ENCODE peak calls at places on chromosomes 11 and 22, in six cellular contexts. One of them, this sample, is unnamed.

GRCh38 chr11:12266943-12267342 is 110.4 kb upstream of the PARVA start:
- DNase-seq in CD8-positive, alpha-beta T cell: no peak
- DNase-seq in aorta: peak; percentile 38
- DNase-seq in fibroblast of lung: no peak
- DNase-seq in H1: no peak
- DNase-seq in body of pancreas: no peak
- DNase-seq in this sample: no peak

GRCh38 chr11:43644626-43645299 is 35.8 kb upstream of the HSD17B12 start:
- DNase-seq in CD8-positive, alpha-beta T cell: no peak
- DNase-seq in aorta: no peak
- DNase-seq in fibroblast of lung: peak; percentile 2
- DNase-seq in H1: no peak
- DNase-seq in body of pancreas: peak; percentile 2
- DNase-seq in this sample: no peak

GRCh38 chr11:63237413-63237812 is 6.0 kb downstream of the SLC22A25 start:
- DNase-seq in CD8-positive, alpha-beta T cell: no peak
- DNase-seq in aorta: no peak
- DNase-seq in fibroblast of lung: no peak
- DNase-seq in H1: no peak
- DNase-seq in body of pancreas: no peak
- DNase-seq in this sample: no peak

GRCh38 chr22:23938328-23939016 is 22.5 kb downstream of the GSTT2B start:
- DNase-seq in CD8-positive, alpha-beta T cell: no peak
- DNase-seq in aorta: no peak
- DNase-seq in fibroblast of lung: no peak
- DNase-seq in H1: no peak
- DNase-seq in body of pancreas: no peak
- DNase-seq in this sample: no peak

GRCh38 chr11:2825261-2825885 is 60.2 kb downstream of the CDKN1C start:
- DNase-seq in CD8-positive, alpha-beta T cell: no peak
- DNase-seq in aorta: peak; percentile 90
- DNase-seq in fibroblast of lung: peak; percentile 91
- DNase-seq in H1: no peak
- DNase-seq in body of pancreas: peak; percentile 75
- DNase-seq in this sample: no peak

GRCh38 chr11:118267486-118267885 is 3.4 kb upstream of the MPZL2 start:
- DNase-seq in CD8-positive, alpha-beta T cell: no peak
- DNase-seq in aorta: no peak
- DNase-seq in fibroblast of lung: no peak
- DNase-seq in H1: no peak
- DNase-seq in body of pancreas: no peak
- DNase-seq in this sample: no peak

GRCh38 chr22:27474112-27474571 is 327.4 kb downstream of the MN1 start:
- DNase-seq in CD8-positive, alpha-beta T cell: no peak
- DNase-seq in aorta: no peak
- DNase-seq in fibroblast of lung: peak; percentile 80
- DNase-seq in H1: no peak
- DNase-seq in body of pancreas: no peak
- DNase-seq in this sample: no peak

GRCh38 chr11:65418681-65419459 is 3.7 kb upstream of the NEAT1 start:
- DNase-seq in CD8-positive, alpha-beta T cell: peak; percentile 75
- DNase-seq in aorta: peak; percentile 99
- DNase-seq in fibroblast of lung: peak; percentile 93
- DNase-seq in H1: peak; percentile 75
- DNase-seq in body of pancreas: peak; percentile 98
- DNase-seq in this sample: peak; percentile 88

GRCh38 chr22:19479358-19480172 is at the start of gene CDC45:
- DNase-seq in CD8-positive, alpha-beta T cell: peak; percentile 86
- DNase-seq in aorta: peak; percentile 98
- DNase-seq in fibroblast of lung: peak; percentile 99
- DNase-seq in H1: peak; percentile 88
- DNase-seq in body of pancreas: peak; percentile 98
- DNase-seq in this sample: peak; percentile 96

GRCh38 chr11:123573291-123573690 is 81.1 kb downstream of the SCN3B start:
- DNase-seq in CD8-positive, alpha-beta T cell: no peak
- DNase-seq in aorta: no peak
- DNase-seq in fibroblast of lung: no peak
- DNase-seq in H1: no peak
- DNase-seq in body of pancreas: no peak
- DNase-seq in this sample: no peak

GRCh38 chr22:23431337-23432072 is 148.6 kb downstream of the IGLL1 start:
- DNase-seq in CD8-positive, alpha-beta T cell: no peak
- DNase-seq in aorta: no peak
- DNase-seq in fibroblast of lung: no peak
- DNase-seq in H1: no peak
- DNase-seq in body of pancreas: no peak
- DNase-seq in this sample: no peak

GRCh38 chr11:116109228-116109627 is 605.0 kb upstream of the CADM1 start:
- DNase-seq in CD8-positive, alpha-beta T cell: no peak
- DNase-seq in aorta: no peak
- DNase-seq in fibroblast of lung: peak; percentile 84
- DNase-seq in H1: no peak
- DNase-seq in body of pancreas: no peak
- DNase-seq in this sample: no peak

GRCh38 chr22:30325724-30326703 is 727 bp downstream of the TBC1D10A start:
- DNase-seq in CD8-positive, alpha-beta T cell: no peak
- DNase-seq in aorta: peak; percentile 64
- DNase-seq in fibroblast of lung: no peak
- DNase-seq in H1: no peak
- DNase-seq in body of pancreas: peak; percentile 41
- DNase-seq in this sample: no peak

GRCh38 chr11:8814209-8814922 is 96.6 kb upstream of the AKIP1 start:
- DNase-seq in CD8-positive, alpha-beta T cell: no peak
- DNase-seq in aorta: no peak
- DNase-seq in fibroblast of lung: peak; percentile 88
- DNase-seq in H1: no peak
- DNase-seq in body of pancreas: no peak
- DNase-seq in this sample: no peak

GRCh38 chr11:8266246-8267241 is 2.9 kb upstream of the LMO1 start:
- DNase-seq in CD8-positive, alpha-beta T cell: no peak
- DNase-seq in aorta: no peak
- DNase-seq in fibroblast of lung: no peak
- DNase-seq in H1: no peak
- DNase-seq in body of pancreas: no peak
- DNase-seq in this sample: no peak

GRCh38 chr11:123479048-123479837 is 49.2 kb downstream of the GRAMD1B start:
- DNase-seq in CD8-positive, alpha-beta T cell: no peak
- DNase-seq in aorta: no peak
- DNase-seq in fibroblast of lung: no peak
- DNase-seq in H1: no peak
- DNase-seq in body of pancreas: no peak
- DNase-seq in this sample: no peak

GRCh38 chr11:70883323-70883940 is 368.9 kb downstream of the SHANK2 start:
- DNase-seq in CD8-positive, alpha-beta T cell: no peak
- DNase-seq in aorta: no peak
- DNase-seq in fibroblast of lung: no peak
- DNase-seq in H1: no peak
- DNase-seq in body of pancreas: no peak
- DNase-seq in this sample: no peak

GRCh38 chr11:19241260-19242183 is 777 bp upstream of the E2F8 start:
- DNase-seq in CD8-positive, alpha-beta T cell: no peak
- DNase-seq in aorta: peak; percentile 53
- DNase-seq in fibroblast of lung: no peak
- DNase-seq in H1: no peak
- DNase-seq in body of pancreas: no peak
- DNase-seq in this sample: no peak

GRCh38 chr11:128448487-128448886 is 138.9 kb downstream of the ETS1 start:
- DNase-seq in CD8-positive, alpha-beta T cell: no peak
- DNase-seq in aorta: no peak
- DNase-seq in fibroblast of lung: peak; percentile 91
- DNase-seq in H1: peak; percentile 25
- DNase-seq in body of pancreas: peak; percentile 91
- DNase-seq in this sample: no peak

GRCh38 chr22:38954414-38955043 is 2.9 kb upstream of the APOBEC3A start:
- DNase-seq in CD8-positive, alpha-beta T cell: no peak
- DNase-seq in aorta: no peak
- DNase-seq in fibroblast of lung: no peak
- DNase-seq in H1: no peak
- DNase-seq in body of pancreas: no peak
- DNase-seq in this sample: no peak

GRCh38 chr11:70913715-70914231 is 338.6 kb downstream of the SHANK2 start:
- DNase-seq in CD8-positive, alpha-beta T cell: no peak
- DNase-seq in aorta: no peak
- DNase-seq in fibroblast of lung: no peak
- DNase-seq in H1: peak; percentile 15
- DNase-seq in body of pancreas: no peak
- DNase-seq in this sample: no peak

GRCh38 chr22:48713266-48714205 is 1114.1 kb downstream of the BRD1 start:
- DNase-seq in CD8-positive, alpha-beta T cell: no peak
- DNase-seq in aorta: peak; percentile 34
- DNase-seq in fibroblast of lung: peak; percentile 19
- DNase-seq in H1: no peak
- DNase-seq in body of pancreas: no peak
- DNase-seq in this sample: no peak

DNA sequence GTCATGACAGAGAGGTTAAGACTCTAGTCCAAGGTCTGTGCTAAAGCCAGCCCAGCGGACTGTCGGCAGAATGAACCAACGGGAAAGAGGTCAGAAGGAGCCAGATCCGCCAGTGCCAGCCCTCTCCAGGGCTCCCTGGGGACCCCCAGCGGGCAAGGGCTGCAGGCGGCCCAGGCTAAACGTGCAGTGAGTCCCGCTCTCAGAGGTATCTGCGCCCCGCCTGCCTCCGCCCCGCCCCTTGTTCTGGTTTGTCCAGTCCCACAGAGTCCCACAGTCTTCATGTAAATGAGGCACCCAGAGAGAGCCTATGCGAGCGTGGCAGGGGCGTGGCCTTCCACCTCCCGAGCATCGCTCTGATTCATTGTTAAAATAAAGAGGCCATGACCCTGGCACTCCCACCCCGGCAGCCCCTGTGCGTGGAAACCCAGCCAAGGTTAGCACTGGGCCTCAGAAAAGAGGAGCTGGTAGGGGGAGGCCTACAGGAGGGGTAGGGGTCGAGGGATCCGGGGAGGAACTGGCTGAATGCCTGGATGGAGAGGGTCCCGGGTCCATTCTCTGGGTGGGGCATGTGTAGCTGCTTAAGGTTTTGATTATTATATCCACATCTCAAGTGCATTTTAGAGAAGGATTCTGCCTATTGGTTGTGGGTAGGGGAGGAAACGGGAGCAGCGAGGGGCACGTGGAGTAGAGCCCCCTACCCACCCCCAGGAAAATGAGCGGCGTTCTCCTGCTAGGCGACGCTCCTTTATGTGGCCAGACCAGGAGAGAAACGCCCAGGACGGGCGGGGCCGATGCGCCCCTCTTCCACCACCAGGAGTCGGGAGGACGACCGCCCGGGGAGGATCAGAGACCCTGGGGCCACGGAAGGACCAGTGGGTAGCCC is at the start of gene TRIOBP:
- DNase-seq in CD8-positive, alpha-beta T cell: peak; percentile 62
- DNase-seq in aorta: peak; percentile 98
- DNase-seq in fibroblast of lung: peak; percentile 93
- DNase-seq in H1: peak; percentile 92
- DNase-seq in body of pancreas: peak; percentile 98
- DNase-seq in this sample: peak; percentile 67
- H3K27ac ChIP-seq in CD8-positive, alpha-beta T cell: no peak within 1 kb of the TSS
- H3K27ac ChIP-seq in aorta: peak within 1 kb of the TSS; percentile 13
- H3K27ac ChIP-seq in fibroblast of lung: no peak within 1 kb of the TSS
- H3K27ac ChIP-seq in H1: peak within 1 kb of the TSS; percentile 31
- H3K27ac ChIP-seq in body of pancreas: no peak within 1 kb of the TSS
- H3K27ac ChIP-seq in this sample: no peak within 1 kb of the TSS

DNA sequence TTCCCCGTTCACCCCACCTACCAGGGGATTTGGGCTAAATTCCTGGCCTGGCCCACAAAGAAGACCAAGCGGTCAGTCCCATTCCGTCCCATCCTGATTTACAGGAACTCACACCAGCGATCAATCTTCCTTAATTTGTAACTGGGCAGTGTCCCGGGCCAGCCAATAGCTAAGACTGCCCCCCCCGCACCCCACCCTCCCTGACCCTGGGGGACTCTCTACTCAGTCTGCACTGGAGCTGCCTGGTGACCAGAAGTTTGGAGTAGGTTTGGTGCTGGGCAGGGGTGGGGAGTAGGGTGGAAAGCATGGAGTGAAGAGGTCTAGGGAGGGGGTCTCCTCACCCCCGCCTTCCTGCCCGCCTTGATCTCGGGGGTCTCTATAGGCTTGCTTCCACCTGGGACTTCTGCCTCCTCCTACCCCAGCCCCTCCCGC is at the start of gene SERPING1:
- DNase-seq in CD8-positive, alpha-beta T cell: no peak
- DNase-seq in aorta: peak; percentile 83
- DNase-seq in fibroblast of lung: no peak
- DNase-seq in H1: no peak
- DNase-seq in body of pancreas: peak; percentile 77
- DNase-seq in this sample: peak; percentile 40
- H3K27ac ChIP-seq in CD8-positive, alpha-beta T cell: no peak within 1 kb of the TSS
- H3K27ac ChIP-seq in aorta: peak within 1 kb of the TSS; percentile 99
- H3K27ac ChIP-seq in fibroblast of lung: peak within 1 kb of the TSS; percentile 72
- H3K27ac ChIP-seq in H1: peak within 1 kb of the TSS; percentile 68
- H3K27ac ChIP-seq in body of pancreas: peak within 1 kb of the TSS; percentile 72
- H3K27ac ChIP-seq in this sample: peak within 1 kb of the TSS; percentile 68

DNA sequence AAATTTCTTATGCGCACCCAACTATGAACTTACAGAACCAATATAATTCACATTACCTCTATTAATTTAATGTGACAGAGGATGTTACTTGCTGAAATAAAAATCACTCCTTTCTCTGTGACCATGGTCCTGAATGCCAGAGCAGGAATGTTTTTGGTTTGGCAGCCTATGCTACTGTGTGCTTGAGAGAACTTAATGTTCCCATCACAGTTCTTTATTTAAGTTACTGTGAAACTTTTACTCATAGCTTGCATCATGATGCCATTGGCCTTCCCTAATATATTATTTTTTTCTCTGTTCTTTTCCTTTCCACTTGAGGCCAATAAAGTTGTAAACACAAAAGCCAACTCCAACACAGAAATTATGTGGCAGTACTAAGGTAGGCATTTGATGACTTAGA is 142.2 kb downstream of the FAM76B start:
- DNase-seq in CD8-positive, alpha-beta T cell: no peak
- DNase-seq in aorta: no peak
- DNase-seq in fibroblast of lung: peak; percentile 18
- DNase-seq in H1: no peak
- DNase-seq in body of pancreas: peak; percentile 13
- DNase-seq in this sample: no peak
- H3K27ac ChIP-seq in CD8-positive, alpha-beta T cell: no peak overlapping the region
- H3K27ac ChIP-seq in aorta: no peak overlapping the region
- H3K27ac ChIP-seq in fibroblast of lung: no peak overlapping the region
- H3K27ac ChIP-seq in H1: no peak overlapping the region
- H3K27ac ChIP-seq in body of pancreas: no peak overlapping the region
- H3K27ac ChIP-seq in this sample: no peak overlapping the region

GRCh38 chr11:17750013-17750816 is 15.6 kb downstream of the KCNC1 start:
- DNase-seq in CD8-positive, alpha-beta T cell: no peak
- DNase-seq in aorta: no peak
- DNase-seq in fibroblast of lung: no peak
- DNase-seq in H1: no peak
- DNase-seq in body of pancreas: no peak
- DNase-seq in this sample: no peak

GRCh38 chr11:17746096-17746495 is 11.5 kb downstream of the KCNC1 start:
- DNase-seq in CD8-positive, alpha-beta T cell: no peak
- DNase-seq in aorta: no peak
- DNase-seq in fibroblast of lung: no peak
- DNase-seq in H1: no peak
- DNase-seq in body of pancreas: no peak
- DNase-seq in this sample: no peak

GRCh38 chr11:17748761-17749721 is 14.5 kb downstream of the KCNC1 start:
- DNase-seq in CD8-positive, alpha-beta T cell: no peak
- DNase-seq in aorta: no peak
- DNase-seq in fibroblast of lung: no peak
- DNase-seq in H1: no peak
- DNase-seq in body of pancreas: no peak
- DNase-seq in this sample: no peak

GRCh38 chr11:17747131-17747955 is 12.8 kb downstream of the KCNC1 start:
- DNase-seq in CD8-positive, alpha-beta T cell: no peak
- DNase-seq in aorta: no peak
- DNase-seq in fibroblast of lung: no peak
- DNase-seq in H1: no peak
- DNase-seq in body of pancreas: no peak
- DNase-seq in this sample: no peak

GRCh38 chr11:17748044-17748443 is 13.5 kb downstream of the KCNC1 start:
- DNase-seq in CD8-positive, alpha-beta T cell: no peak
- DNase-seq in aorta: no peak
- DNase-seq in fibroblast of lung: no peak
- DNase-seq in H1: no peak
- DNase-seq in body of pancreas: no peak
- DNase-seq in this sample: no peak
- H3K27ac ChIP-seq in CD8-positive, alpha-beta T cell: no peak overlapping the region
- H3K27ac ChIP-seq in aorta: no peak overlapping the region
- H3K27ac ChIP-seq in fibroblast of lung: no peak overlapping the region
- H3K27ac ChIP-seq in H1: no peak overlapping the region
- H3K27ac ChIP-seq in body of pancreas: no peak overlapping the region
- H3K27ac ChIP-seq in this sample: no peak overlapping the region

This sample was measured in substantia nigra.